ENCODE peak calls at places on chromosomes 12 and 14, in six cellular contexts. T is HS-5, E is AG10803, G is fibroblast of lung, W is germinal center, I is IMR-90. Q is an unnamed sample.

GRCh38 chr12:85653731-85654455 is 182.3 kb downstream of the RASSF9 start:
- DNase-seq in T (no peak), E (no peak), G (no peak), W (no peak), I (no peak), Q (no peak)

GRCh38 chr12:48054955-48055821 is 50.7 kb downstream of the SENP1 start:
- DNase-seq in T (no peak), E (no peak), G (no peak), W (no peak), I (no peak), Q (no peak)

GRCh38 chr12:123936956-123937706 is 35.5 kb downstream of the CCDC92 start:
- DNase-seq in T (no peak), E (no peak), G (no peak), W (no peak), I (no peak), Q (peak; percentile 78)

GRCh38 chr14:99274346-99275221 is 2.6 kb upstream of the BCL11B start:
- DNase-seq in T (peak; percentile 11), E (peak; percentile 89), G (peak; percentile 64), W (no peak), I (peak; percentile 37), Q (peak; percentile 89)

GRCh38 chr14:69399750-69400149 is 1.3 kb downstream of the SLC39A9 start:
- DNase-seq in T (no peak), E (no peak), G (no peak), W (no peak), I (no peak), Q (no peak)

GRCh38 chr12:26555139-26555538 is 277.9 kb downstream of the ITPR2 start:
- DNase-seq in T (no peak), E (peak; percentile 4), G (no peak), W (no peak), I (peak; percentile 53), Q (no peak)

GRCh38 chr12:120225200-120225558 is 24.3 kb upstream of the RPLP0 start:
- DNase-seq in T (no peak), E (no peak), G (no peak), W (no peak), I (no peak), Q (no peak)

GRCh38 chr12:12398026-12398859 is 41.4 kb downstream of the BORCS5 start:
- DNase-seq in T (peak; percentile 90), E (peak; percentile 98), G (peak; percentile 98), W (no peak), I (peak; percentile 97), Q (peak; percentile 65)

GRCh38 chr12:116508145-116509121 is 50.7 kb upstream of the MAP1LC3B2 start:
- DNase-seq in T (no peak), E (no peak), G (peak; percentile 22), W (peak; percentile 49), I (no peak), Q (peak; percentile 26)

GRCh38 chr12:101655400-101655799 is 42.0 kb upstream of the CHPT1 start:
- DNase-seq in T (no peak), E (no peak), G (no peak), W (no peak), I (no peak), Q (no peak)

GRCh38 chr14:21096889-21097615 is 1.4 kb downstream of the ZNF219 start:
- DNase-seq in T (no peak), E (no peak), G (no peak), W (no peak), I (no peak), Q (no peak)

GRCh38 chr12:20458011-20458410 is 89.7 kb downstream of the PDE3A start:
- DNase-seq in T (no peak), E (no peak), G (no peak), W (no peak), I (no peak), Q (no peak)

GRCh38 chr14:92886337-92886736 is 36.6 kb upstream of the CHGA start:
- DNase-seq in T (no peak), E (no peak), G (no peak), W (no peak), I (no peak), Q (no peak)

GRCh38 chr12:112303004-112303403 is 79.2 kb downstream of the HECTD4 start:
- DNase-seq in T (peak; percentile 85), E (peak; percentile 57), G (peak; percentile 58), W (peak; percentile 8), I (peak; percentile 95), Q (no peak)

GRCh38 chr12:102426599-102427541 is 53.5 kb downstream of the IGF1 start:
- DNase-seq in T (no peak), E (peak; percentile 51), G (peak; percentile 54), W (no peak), I (peak; percentile 51), Q (no peak)

GRCh38 chr12:131229426-131230339 is 276.0 kb downstream of the ADGRD1 start:
- DNase-seq in T (no peak), E (no peak), G (no peak), W (no peak), I (no peak), Q (no peak)

GRCh38 chr12:31965090-31965489 is 5.9 kb downstream of the RESF1 start:
- DNase-seq in T (no peak), E (no peak), G (no peak), W (no peak), I (no peak), Q (no peak)

GRCh38 chr12:95590775-95591174 is 39.5 kb upstream of the USP44 start:
- DNase-seq in T (no peak), E (no peak), G (no peak), W (no peak), I (no peak), Q (no peak)

GRCh38 chr12:122064034-122064777 is 14.3 kb upstream of the MLXIP start:
- DNase-seq in T (peak; percentile 99), E (peak; percentile 90), G (peak; percentile 97), W (peak; percentile 90), I (peak; percentile 90), Q (peak; percentile 78)

GRCh38 chr14:76329150-76329881 is 46.6 kb upstream of the ESRRB start:
- DNase-seq in T (no peak), E (no peak), G (no peak), W (no peak), I (no peak), Q (peak; percentile 32)

GRCh38 chr14:102408729-102409128 is 46.0 kb downstream of the TECPR2 start:
- DNase-seq in T (no peak), E (no peak), G (no peak), W (no peak), I (peak; percentile 7), Q (no peak)